ENCODE peak calls at places on chromosomes 1 and 21, in four cellular contexts. One of them, this sample, is unnamed.

GRCh38 chr1:8137406-8138244 is 111.5 kb upstream of the ERRFI1 start:
- DNase-seq in C1 segment of cervical spinal cord: no peak
- DNase-seq in fibroblast of gingiva: peak; percentile 92
- DNase-seq in DMS53: no peak
- DNase-seq in this sample: no peak

GRCh38 chr1:174153825-174154107 is 5.6 kb upstream of the RABGAP1L start:
- DNase-seq in fibroblast of gingiva: no peak
- DNase-seq in DMS53: no peak
- DNase-seq in C1 segment of cervical spinal cord: no peak
- DNase-seq in this sample: no peak

GRCh38 chr1:38424677-38425076 is 378.1 kb upstream of the POU3F1 start:
- DNase-seq in fibroblast of gingiva: no peak
- DNase-seq in C1 segment of cervical spinal cord: no peak
- DNase-seq in DMS53: no peak
- DNase-seq in this sample: no peak

GRCh38 chr1:171748651-171749050 is 6.8 kb upstream of the VAMP4 start:
- DNase-seq in fibroblast of gingiva: no peak
- DNase-seq in DMS53: no peak
- DNase-seq in C1 segment of cervical spinal cord: no peak
- DNase-seq in this sample: no peak

GRCh38 chr1:109539676-109540075 is at the start of gene GPR61:
- DNase-seq in C1 segment of cervical spinal cord: no peak
- DNase-seq in DMS53: no peak
- DNase-seq in fibroblast of gingiva: no peak
- DNase-seq in this sample: peak; percentile 80

GRCh38 chr1:31694069-31694909 is 9.5 kb downstream of the COL16A1 start:
- DNase-seq in C1 segment of cervical spinal cord: no peak
- DNase-seq in fibroblast of gingiva: no peak
- DNase-seq in DMS53: no peak
- DNase-seq in this sample: no peak

GRCh38 chr1:26857473-26857872 is 5.5 kb upstream of the SFN start:
- DNase-seq in C1 segment of cervical spinal cord: no peak
- DNase-seq in DMS53: no peak
- DNase-seq in fibroblast of gingiva: no peak
- DNase-seq in this sample: no peak

GRCh38 chr21:31397939-31398338 is 53.9 kb upstream of the TIAM1 start:
- DNase-seq in fibroblast of gingiva: no peak
- DNase-seq in DMS53: no peak
- DNase-seq in C1 segment of cervical spinal cord: no peak
- DNase-seq in this sample: no peak

GRCh38 chr1:46188295-46189030 is 9.8 kb downstream of the POMGNT1 start:
- DNase-seq in fibroblast of gingiva: peak; percentile 23
- DNase-seq in C1 segment of cervical spinal cord: no peak
- DNase-seq in DMS53: no peak
- DNase-seq in this sample: no peak

GRCh38 chr21:38716088-38716487 is 89.6 kb upstream of the ETS2 start:
- DNase-seq in C1 segment of cervical spinal cord: no peak
- DNase-seq in DMS53: no peak
- DNase-seq in fibroblast of gingiva: no peak
- DNase-seq in this sample: no peak

GRCh38 chr1:153553096-153553495 is 4.0 kb upstream of the S100A3 start:
- DNase-seq in fibroblast of gingiva: no peak
- DNase-seq in C1 segment of cervical spinal cord: no peak
- DNase-seq in DMS53: no peak
- DNase-seq in this sample: no peak